ENCODE peak calls at places on chromosomes 5 and 9, in four cellular contexts. One of them, this sample, is unnamed.

GRCh38 chr5:178460598-178461425 is 129.4 kb downstream of the COL23A1 start:
- DNase-seq in HEK293T: peak; percentile 92
- DNase-seq in stimulated activated CD8-positive, alpha-beta memory T cell treated with anti-CD3 and anti-CD28 coated beads, Interleukin-7, amount 100 ng/mL, for 1 hour: peak; percentile 13
- DNase-seq in H7: peak; percentile 89
- DNase-seq in this sample: peak; percentile 87

GRCh38 chr9:134163374-134164196 is 779 bp downstream of the RNU6ATAC start:
- DNase-seq in stimulated activated CD8-positive, alpha-beta memory T cell treated with anti-CD3 and anti-CD28 coated beads, Interleukin-7, amount 100 ng/mL, for 1 hour: peak; percentile 49
- DNase-seq in HEK293T: peak; percentile 20
- DNase-seq in H7: peak; percentile 82
- DNase-seq in this sample: peak; percentile 78

GRCh38 chr5:126801992-126802294 is 25.0 kb downstream of the LMNB1 start:
- DNase-seq in stimulated activated CD8-positive, alpha-beta memory T cell treated with anti-CD3 and anti-CD28 coated beads, Interleukin-7, amount 100 ng/mL, for 1 hour: no peak
- DNase-seq in HEK293T: peak; percentile 14
- DNase-seq in H7: no peak
- DNase-seq in this sample: no peak

GRCh38 chr5:14870347-14871083 is 1.1 kb downstream of the ANKH start:
- DNase-seq in stimulated activated CD8-positive, alpha-beta memory T cell treated with anti-CD3 and anti-CD28 coated beads, Interleukin-7, amount 100 ng/mL, for 1 hour: peak; percentile 45
- DNase-seq in HEK293T: peak; percentile 16
- DNase-seq in H7: peak; percentile 46
- DNase-seq in this sample: peak; percentile 33

GRCh38 chr9:16543691-16544090 is 326.8 kb downstream of the BNC2 start:
- DNase-seq in H7: no peak
- DNase-seq in HEK293T: no peak
- DNase-seq in stimulated activated CD8-positive, alpha-beta memory T cell treated with anti-CD3 and anti-CD28 coated beads, Interleukin-7, amount 100 ng/mL, for 1 hour: no peak
- DNase-seq in this sample: no peak

GRCh38 chr5:174532453-174533126 is 191.8 kb upstream of the MSX2 start:
- DNase-seq in stimulated activated CD8-positive, alpha-beta memory T cell treated with anti-CD3 and anti-CD28 coated beads, Interleukin-7, amount 100 ng/mL, for 1 hour: no peak
- DNase-seq in HEK293T: peak; percentile 93
- DNase-seq in H7: peak; percentile 82
- DNase-seq in this sample: peak; percentile 90

GRCh38 chr5:149959406-149960236 is 937 bp upstream of the SLC26A2 start:
- DNase-seq in HEK293T: peak; percentile 50
- DNase-seq in stimulated activated CD8-positive, alpha-beta memory T cell treated with anti-CD3 and anti-CD28 coated beads, Interleukin-7, amount 100 ng/mL, for 1 hour: peak; percentile 9
- DNase-seq in H7: peak; percentile 68
- DNase-seq in this sample: peak; percentile 69

GRCh38 chr5:180126716-180127681 is 55.4 kb upstream of the RNF130 start:
- DNase-seq in H7: peak; percentile 95
- DNase-seq in HEK293T: peak; percentile 86
- DNase-seq in stimulated activated CD8-positive, alpha-beta memory T cell treated with anti-CD3 and anti-CD28 coated beads, Interleukin-7, amount 100 ng/mL, for 1 hour: no peak
- DNase-seq in this sample: peak; percentile 57

GRCh38 chr5:95619096-95619495 is 791 bp upstream of the GPR150 start:
- DNase-seq in HEK293T: no peak
- DNase-seq in stimulated activated CD8-positive, alpha-beta memory T cell treated with anti-CD3 and anti-CD28 coated beads, Interleukin-7, amount 100 ng/mL, for 1 hour: no peak
- DNase-seq in H7: no peak
- DNase-seq in this sample: no peak

GRCh38 chr5:91072891-91073290 is 310.2 kb downstream of the ARRDC3 start:
- DNase-seq in HEK293T: no peak
- DNase-seq in H7: no peak
- DNase-seq in stimulated activated CD8-positive, alpha-beta memory T cell treated with anti-CD3 and anti-CD28 coated beads, Interleukin-7, amount 100 ng/mL, for 1 hour: no peak
- DNase-seq in this sample: no peak

GRCh38 chr5:138032572-138033274 is at the start of gene FAM13B:
- DNase-seq in H7: peak; percentile 97
- DNase-seq in HEK293T: peak; percentile 86
- DNase-seq in stimulated activated CD8-positive, alpha-beta memory T cell treated with anti-CD3 and anti-CD28 coated beads, Interleukin-7, amount 100 ng/mL, for 1 hour: peak; percentile 58
- DNase-seq in this sample: peak; percentile 76

GRCh38 chr9:126613656-126614055 is at the start of gene LMX1B:
- DNase-seq in stimulated activated CD8-positive, alpha-beta memory T cell treated with anti-CD3 and anti-CD28 coated beads, Interleukin-7, amount 100 ng/mL, for 1 hour: no peak
- DNase-seq in H7: peak; percentile 93
- DNase-seq in HEK293T: peak; percentile 60
- DNase-seq in this sample: peak; percentile 89

This sample was measured in GM23338.